ENCODE peak calls at places on chromosomes 16 and 17, in six cellular contexts. S is amygdala; Y is stimulated activated CD8-positive, alpha-beta memory T cell treated with anti-CD3 and anti-CD28 coated beads, Interleukin-7, amount 100 ng/mL, for 48 hours; Z is fibroblast of the conjunctiva; O is astrocyte of the hippocampus; C is NCI-H774. N is an unnamed sample.
A peak's percentile ranks its signal among the peaks of the same experiment; 100 is the strongest.

GRCh38 chr17:59451706-59452105 is 113.7 kb upstream of the DHX40 start:
- DNase-seq in S (no peak), Y (no peak), Z (no peak), O (peak; percentile 24), C (no peak), N (no peak)

GRCh38 chr16:85309656-85310587 is 197.7 kb upstream of the CIBAR2 start:
- DNase-seq in S (peak; percentile 71), Y (no peak), Z (no peak), O (peak; percentile 46), C (no peak), N (no peak)

GRCh38 chr17:1067282-1067956 is 70.5 kb downstream of the TIMM22 start:
- DNase-seq in S (no peak), Y (no peak), Z (no peak), O (no peak), C (no peak), N (no peak)

GRCh38 chr17:13266596-13266995 is 248.8 kb upstream of the ELAC2 start:
- DNase-seq in S (no peak), Y (no peak), Z (peak; percentile 35), O (no peak), C (no peak), N (peak; percentile 83)

GRCh38 chr17:1390422-1391367 is 9.3 kb downstream of the YWHAE start:
- DNase-seq in S (no peak), Y (no peak), Z (no peak), O (no peak), C (no peak), N (peak; percentile 75)

GRCh38 chr16:23145608-23146007 is 3.6 kb downstream of the USP31 start:
- DNase-seq in S (no peak), Y (no peak), Z (no peak), O (peak; percentile 78), C (no peak), N (peak; percentile 79)

GRCh38 chr17:28112199-28112995 is 69.9 kb downstream of the NLK start:
- DNase-seq in S (no peak), Y (no peak), Z (no peak), O (no peak), C (no peak), N (peak; percentile 58)

GRCh38 chr16:58057784-58058183 is 32.2 kb downstream of the MMP15 start:
- DNase-seq in S (no peak), Y (no peak), Z (no peak), O (no peak), C (no peak), N (no peak)

GRCh38 chr16:89864421-89864820 is 9.0 kb upstream of the TCF25 start:
- DNase-seq in S (no peak), Y (no peak), Z (no peak), O (peak; percentile 46), C (no peak), N (peak; percentile 7)

GRCh38 chr17:6536566-6537065 is 19.7 kb downstream of the PITPNM3 start:
- DNase-seq in S (no peak), Y (no peak), Z (no peak), O (no peak), C (no peak), N (no peak)

GRCh38 chr16:86628614-86629013 is 50.3 kb downstream of the FOXL1 start:
- DNase-seq in S (no peak), Y (no peak), Z (no peak), O (no peak), C (no peak), N (no peak)

GRCh38 chr17:16934836-16935235 is 37.1 kb downstream of the TNFRSF13B start:
- DNase-seq in S (no peak), Y (no peak), Z (no peak), O (no peak), C (no peak), N (no peak)

GRCh38 chr17:81524063-81524864 is 3.9 kb upstream of the FSCN2 start:
- DNase-seq in S (no peak), Y (no peak), Z (no peak), O (no peak), C (peak; percentile 40), N (no peak)

GRCh38 chr17:77488531-77489238 is 347.9 kb downstream of the SEC14L1 start:
- DNase-seq in S (no peak), Y (no peak), Z (no peak), O (no peak), C (no peak), N (no peak)

GRCh38 chr17:2412561-2413021 is 11.7 kb upstream of the MNT start:
- DNase-seq in S (no peak), Y (no peak), Z (no peak), O (peak; percentile 45), C (no peak), N (peak; percentile 50)

GRCh38 chr16:20849587-20850390 is 43.5 kb downstream of the REXO5 start:
- DNase-seq in S (no peak), Y (peak; percentile 27), Z (peak; percentile 55), O (peak; percentile 82), C (peak; percentile 39), N (peak; percentile 84)

GRCh38 chr16:75320435-75320834 is 69.0 kb upstream of the BCAR1 start:
- DNase-seq in S (no peak), Y (no peak), Z (no peak), O (no peak), C (no peak), N (no peak)

GRCh38 chr16:89574681-89575246 is 794 bp upstream of the CPNE7 start:
- DNase-seq in S (no peak), Y (no peak), Z (peak; percentile 44), O (peak; percentile 91), C (no peak), N (peak; percentile 65)

GRCh38 chr17:32609085-32609484 is 122.3 kb downstream of the CDK5R1 start:
- DNase-seq in S (no peak), Y (peak; percentile 56), Z (no peak), O (peak; percentile 71), C (no peak), N (no peak)

GRCh38 chr17:62680541-62681052 is 53.1 kb downstream of the MRC2 start:
- DNase-seq in S (no peak), Y (no peak), Z (no peak), O (no peak), C (no peak), N (no peak)

GRCh38 chr17:44688200-44688599 is 1.4 kb downstream of the CCDC43 start:
- DNase-seq in S (no peak), Y (no peak), Z (no peak), O (no peak), C (no peak), N (no peak)

GRCh38 chr17:39702901-39703893 is 3.3 kb downstream of the ERBB2 start:
- DNase-seq in S (no peak), Y (no peak), Z (no peak), O (peak; percentile 32), C (peak; percentile 66), N (peak; percentile 41)

GRCh38 chr16:74480150-74481029 is 59.1 kb upstream of the CLEC18B start:
- DNase-seq in S (no peak), Y (no peak), Z (peak; percentile 37), O (peak; percentile 37), C (no peak), N (peak; percentile 62)